ENCODE peak calls at places on chromosome 18, in nine cellular contexts. M is K562; D is PC-3; L is T-cell; Z is GM12878; V is stimulated activated naive CD8-positive, alpha-beta T cell treated with anti-CD3 and anti-CD28 coated beads, Interleukin-15, amount 100 ng/mL, for 72 hours; R is naive B cell; E is IMR-90; K is HCT116. C is an unnamed sample.

GRCh38 chr18:13500227-13500865 is 226.0 kb downstream of the FAM210A start:
- ATAC-seq in V (no peak), D (no peak), M (peak), L (no peak), E (peak), R (no peak), Z (no peak), K (no peak), C (peak)

GRCh38 chr18:3411327-3411726 is 38.6 kb upstream of the TGIF1 start:
- ATAC-seq in Z (no peak), L (no peak), R (no peak), D (no peak), M (no peak), K (no peak), E (no peak), V (no peak), C (no peak)

GRCh38 chr18:11148655-11149440 is 521 bp downstream of the PIEZO2 start:
- ATAC-seq in D (no peak), Z (peak), V (no peak), R (no peak), L (no peak), K (no peak), E (peak), M (no peak), C (no peak)

GRCh38 chr18:36769611-36770314 is 59.0 kb downstream of the TPGS2 start:
- ATAC-seq in Z (peak), R (no peak), M (peak), V (no peak), D (no peak), E (no peak), L (no peak), K (peak), C (no peak)

GRCh38 chr18:77071711-77072292 is 60.8 kb downstream of the MBP start:
- ATAC-seq in D (peak), R (no peak), Z (no peak), L (peak), K (no peak), V (peak), M (no peak), E (peak), C (peak)

GRCh38 chr18:76564636-76565237 is 69.7 kb upstream of the ZNF516 start:
- ATAC-seq in K (peak), E (peak), V (no peak), R (no peak), M (no peak), Z (no peak), D (peak), L (no peak), C (no peak)

GRCh38 chr18:35573531-35573930 is 8.0 kb upstream of the GALNT1 start:
- ATAC-seq in E (no peak), L (no peak), M (peak), R (no peak), V (peak), Z (peak), D (no peak), K (no peak), C (peak)

GRCh38 chr18:54939375-54939917 is 19.8 kb downstream of the CCDC68 start:
- ATAC-seq in D (no peak), V (no peak), E (no peak), M (peak), Z (no peak), L (no peak), R (no peak), K (no peak), C (no peak)

GRCh38 chr18:55265130-55265675 is 305.9 kb upstream of the CCDC68 start:
- ATAC-seq in K (no peak), V (no peak), M (no peak), Z (no peak), E (no peak), R (no peak), L (no peak), D (no peak), C (no peak)

GRCh38 chr18:43760010-43760409 is 482.7 kb upstream of the SYT4 start:
- ATAC-seq in L (no peak), Z (no peak), E (no peak), D (no peak), V (no peak), M (no peak), K (no peak), R (no peak), C (no peak)

GRCh38 chr18:10536270-10536669 is 10.4 kb downstream of the NAPG start:
- ATAC-seq in M (no peak), E (no peak), Z (no peak), L (no peak), V (no peak), K (no peak), D (peak), R (no peak), C (peak)

GRCh38 chr18:6414723-6415362 is at the start of gene L3MBTL4:
- ATAC-seq in L (no peak), K (no peak), R (peak), M (no peak), E (peak), Z (peak), D (peak), V (peak), C (peak)

C was measured in activated T-helper 17 cell treated with anti-CD3 and anti-CD28 coated beads, Interleukin-2, amount 50 U/mL, for 72 hours.